ENCODE peak calls at places on chromosomes 6 and 20, in seven cellular contexts. B, A, K, X, G, L and I are unnamed samples. For H3K36me3 and H3K9me2, the result is how much of the 10 kb centered on the place peaks cover.

GRCh38 chr20:44400671-44401051 is 45.2 kb downstream of the HNF4A start:
- DNase-seq in B (no peak), A (no peak), K (no peak), X (no peak), G (no peak), L (no peak), I (no peak)

GRCh38 chr6:21808551-21809181 is 215.1 kb downstream of the SOX4 start:
- DNase-seq in B (no peak), A (no peak), K (no peak), X (peak), G (no peak), L (peak), I (no peak)

GRCh38 chr6:167350731-167351655 is 26.1 kb downstream of the TTLL2 start:
- DNase-seq in B (peak), A (peak), K (no peak), X (peak), G (peak), L (peak), I (peak)

GRCh38 chr20:62141397-62142251 is 1.6 kb downstream of the PSMA7 start:
- DNase-seq in B (no peak), A (peak), K (peak), X (peak), G (peak), L (peak), I (peak)

GRCh38 chr6:53216301-53216700 is 67.7 kb upstream of the GCM1 start:
- DNase-seq in B (no peak), A (no peak), K (no peak), X (no peak), G (no peak), L (no peak), I (no peak)

GRCh38 chr20:47735412-47736400 is 49.6 kb downstream of the SULF2 start:
- DNase-seq in B (no peak), A (no peak), K (peak), X (no peak), G (no peak), L (no peak), I (no peak)

GRCh38 chr6:3690506-3690905 is 61.0 kb downstream of the PXDC1 start:
- DNase-seq in B (no peak), A (no peak), K (no peak), X (no peak), G (no peak), L (no peak), I (no peak)

GRCh38 chr6:1228754-1229191 is 83.1 kb upstream of the FOXQ1 start:
- DNase-seq in B (no peak), A (no peak), K (no peak), X (no peak), G (no peak), L (no peak), I (no peak)

GRCh38 chr6:28264834-28265401 is 2.0 kb upstream of the ZSCAN26 start:
- DNase-seq in B (no peak), A (no peak), K (no peak), X (no peak), G (no peak), L (no peak), I (no peak)

GRCh38 chr6:144115219-144115618 is 19.8 kb upstream of the SF3B5 start:
- DNase-seq in B (no peak), A (no peak), K (no peak), X (no peak), G (no peak), L (no peak), I (no peak)

GRCh38 chr6:125197795-125198269 is 44.3 kb downstream of the TPD52L1 start:
- DNase-seq in B (peak), A (no peak), K (peak), X (peak), G (no peak), L (peak), I (peak)

GRCh38 chr20:9447182-9447581 is 67.2 kb upstream of the LAMP5 start:
- DNase-seq in B (no peak), A (peak), K (no peak), X (no peak), G (no peak), L (no peak), I (no peak)

GRCh38 chr20:41348430-41349172 is 8.0 kb downstream of the LPIN3 start:
- DNase-seq in B (no peak), A (no peak), K (no peak), X (no peak), G (no peak), L (no peak), I (no peak)

GRCh38 chr6:139030539-139030938 is 2.0 kb downstream of the ABRACL start:
- DNase-seq in B (no peak), A (no peak), K (no peak), X (no peak), G (no peak), L (no peak), I (no peak)

GRCh38 chr6:152378154-152378553 is 259.0 kb downstream of the SYNE1 start:
- DNase-seq in B (no peak), A (no peak), K (no peak), X (no peak), G (no peak), L (peak), I (peak)

GRCh38 chr6:56555438-56555872 is 87.2 kb downstream of the DST start:
- DNase-seq in B (no peak), A (no peak), K (no peak), X (peak), G (no peak), L (peak), I (no peak)

GRCh38 chr6:41789937-41790502 is 2.5 kb downstream of the TOMM6 start:
- DNase-seq in B (no peak), A (no peak), K (no peak), X (no peak), G (no peak), L (no peak), I (no peak)

GRCh38 chr6:26294276-26294675 is 70.7 kb upstream of the BTN3A2 start:
- DNase-seq in B (no peak), A (no peak), K (no peak), X (no peak), G (no peak), L (no peak), I (no peak)

GRCh38 chr20:56328861-56329260 is 29.9 kb upstream of the FAM210B start:
- DNase-seq in B (no peak), A (peak), K (peak), X (peak), G (no peak), L (peak), I (peak)

GRCh38 chr6:159053781-159054398 is 9.1 kb upstream of the TAGAP start:
- DNase-seq in B (no peak), A (no peak), K (no peak), X (no peak), G (no peak), L (no peak), I (no peak)

GRCh38 chr6:48027704-48028435 is 83.1 kb downstream of the PTCHD4 start:
- DNase-seq in B (no peak), A (no peak), K (no peak), X (no peak), G (no peak), L (no peak), I (peak)

GRCh38 chr6:39203804-39204495 is 25.3 kb downstream of the KCNK5 start:
- DNase-seq in B (peak), A (no peak), K (peak), X (peak), G (peak), L (no peak), I (peak)

GRCh38 chr6:118724211-118724610 is 72.8 kb upstream of the CEP85L start:
- DNase-seq in B (no peak), A (peak), K (no peak), X (no peak), G (no peak), L (no peak), I (no peak)

GRCh38 chr6:69279805-69280204 is 517.0 kb downstream of the LMBRD1 start:
- DNase-seq in B (no peak), A (no peak), K (no peak), X (no peak), G (peak), L (no peak), I (no peak)

GRCh38 chr20:32544893-32545840 is 40.0 kb downstream of the NOL4L start:
- DNase-seq in B (no peak), A (no peak), K (peak), X (no peak), G (no peak), L (peak), I (no peak)

GRCh38 chr6:79335133-79335674 is 100.7 kb upstream of the HMGN3 start:
- DNase-seq in B (no peak), A (no peak), K (no peak), X (no peak), G (no peak), L (peak), I (no peak)

GRCh38 chr6:3005077-3005476 is 5.4 kb downstream of the NQO2 start:
- DNase-seq in B (no peak), A (no peak), K (no peak), X (no peak), G (no peak), L (no peak), I (no peak)

GRCh38 chr20:32325706-32326506 is 32.2 kb upstream of the ASXL1 start:
- DNase-seq in B (peak), A (no peak), K (peak), X (peak), G (no peak), L (peak), I (peak)

GRCh38 chr20:3924304-3925112 is 35.3 kb downstream of the PANK2 start:
- DNase-seq in B (no peak), A (no peak), K (no peak), X (no peak), G (no peak), L (no peak), I (no peak)

GRCh38 chr20:47753571-47754120 is 31.6 kb downstream of the SULF2 start:
- DNase-seq in B (no peak), A (no peak), K (no peak), X (no peak), G (no peak), L (no peak), I (no peak)

GRCh38 chr20:34364013-34364382 is 925 bp downstream of the ITCH start:
- DNase-seq in B (no peak), A (peak), K (no peak), X (peak), G (no peak), L (peak), I (peak)

GRCh38 chr6:142207265-142207877 is 60.3 kb downstream of the VTA1 start:
- DNase-seq in B (peak), A (peak), K (no peak), X (peak), G (peak), L (peak), I (peak)

GRCh38 chr20:21238818-21239530 is 64.2 kb upstream of the XRN2 start:
- DNase-seq in B (no peak), A (no peak), K (no peak), X (no peak), G (no peak), L (no peak), I (no peak)

GRCh38 chr6:125285353-125285752 is 16.4 kb downstream of the HDDC2 start:
- DNase-seq in B (no peak), A (no peak), K (no peak), X (no peak), G (no peak), L (no peak), I (no peak)

GRCh38 chr20:19451591-19452295 is 239.3 kb downstream of the SLC24A3 start:
- DNase-seq in B (no peak), A (no peak), K (no peak), X (peak), G (no peak), L (no peak), I (no peak)

DNA sequence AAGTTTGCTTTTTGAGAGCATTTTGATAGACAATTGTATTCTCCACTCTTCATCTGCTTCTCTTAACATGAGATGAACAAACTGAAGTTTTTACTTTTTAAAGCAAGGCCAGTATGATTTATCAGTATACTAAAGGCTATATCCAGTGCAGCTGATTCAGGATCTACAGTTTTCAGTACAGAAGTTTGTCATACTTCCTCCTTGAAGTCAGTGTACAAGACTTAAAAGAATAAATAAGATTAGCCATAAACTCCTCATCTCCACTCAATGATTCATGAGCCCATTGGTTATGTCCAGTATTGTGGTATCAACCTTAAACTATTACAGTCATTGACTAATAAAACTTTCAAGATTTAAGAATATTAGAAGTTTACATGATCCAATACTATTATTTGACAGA is 374.8 kb upstream of the EPHA7 start:
- DNase-seq in B (no peak), A (no peak), K (no peak), X (no peak), G (no peak), L (peak), I (peak)
- H3K36me3 ChIP-seq in B (under half), A (under half), K (under half), X (under half), G (under half), L (under half), I (under half)

GRCh38 chr6:100461273-100461919 is 3.3 kb downstream of the SIM1 start:
- DNase-seq in B (no peak), A (no peak), K (no peak), X (no peak), G (peak), L (peak), I (no peak)
- TF ChIP-seq EZH2 in B (no peak), A (no peak), K (no peak), X (peak), G (peak), L (no peak), I (no peak)

GRCh38 chr6:36330366-36330765 is 6.3 kb downstream of the BNIP5 start:
- DNase-seq in B (no peak), A (no peak), K (no peak), X (no peak), G (no peak), L (no peak), I (no peak)

GRCh38 chr6:36326351-36326995 is 10.2 kb downstream of the BNIP5 start:
- DNase-seq in B (no peak), A (no peak), K (no peak), X (peak), G (no peak), L (no peak), I (no peak)

GRCh38 chr6:36327226-36328009 is 9.3 kb downstream of the BNIP5 start:
- DNase-seq in B (no peak), A (no peak), K (no peak), X (no peak), G (peak), L (no peak), I (no peak)

GRCh38 chr6:36328600-36328999 is 8.1 kb downstream of the BNIP5 start:
- DNase-seq in B (no peak), A (no peak), K (no peak), X (no peak), G (no peak), L (no peak), I (no peak)

DNA sequence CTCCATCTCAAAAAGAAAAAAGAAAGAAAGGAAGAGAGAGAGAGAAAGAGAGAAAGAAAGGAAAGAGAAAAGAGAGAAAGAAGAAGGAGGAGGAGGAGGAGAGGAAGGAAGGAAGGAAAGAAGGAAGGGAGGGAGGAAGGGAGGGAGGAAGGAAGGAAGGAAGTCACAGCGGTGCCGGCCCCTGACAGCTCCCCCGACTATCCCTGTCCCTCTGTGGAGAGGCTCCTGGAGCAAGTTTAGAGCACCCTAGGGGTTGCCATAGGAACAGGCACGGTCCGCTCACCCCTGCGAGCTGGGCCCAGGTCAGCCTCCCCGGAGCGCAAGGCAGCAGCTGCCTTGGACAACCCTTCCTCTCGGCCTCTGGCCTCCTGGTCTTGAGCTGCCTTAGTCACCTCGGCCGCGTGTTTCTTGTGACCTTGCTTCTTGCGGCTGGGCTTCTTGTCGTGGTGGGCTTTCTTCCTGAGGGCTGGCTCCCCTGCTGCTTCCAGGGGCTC is 6.8 kb downstream of the BNIP5 start:
- DNase-seq in B (no peak), A (no peak), K (no peak), X (no peak), G (peak), L (no peak), I (no peak)
- H3K9me2 ChIP-seq in B (under half), A (under half), K (under half), X (under half), G (under half), L (under half), I (under half)

GRCh38 chr20:36482044-36482473 is 59.3 kb upstream of the MYL9 start:
- DNase-seq in B (no peak), A (no peak), K (no peak), X (no peak), G (no peak), L (no peak), I (no peak)

GRCh38 chr20:36485286-36485685 is 56.0 kb upstream of the MYL9 start:
- DNase-seq in B (no peak), A (no peak), K (no peak), X (no peak), G (no peak), L (no peak), I (no peak)

GRCh38 chr20:36483919-36484808 is 57.2 kb upstream of the MYL9 start:
- DNase-seq in B (no peak), A (no peak), K (peak), X (no peak), G (no peak), L (peak), I (peak)

GRCh38 chr20:36481380-36482043 is 59.8 kb upstream of the MYL9 start:
- DNase-seq in B (no peak), A (no peak), K (no peak), X (no peak), G (peak), L (peak), I (no peak)

DNA sequence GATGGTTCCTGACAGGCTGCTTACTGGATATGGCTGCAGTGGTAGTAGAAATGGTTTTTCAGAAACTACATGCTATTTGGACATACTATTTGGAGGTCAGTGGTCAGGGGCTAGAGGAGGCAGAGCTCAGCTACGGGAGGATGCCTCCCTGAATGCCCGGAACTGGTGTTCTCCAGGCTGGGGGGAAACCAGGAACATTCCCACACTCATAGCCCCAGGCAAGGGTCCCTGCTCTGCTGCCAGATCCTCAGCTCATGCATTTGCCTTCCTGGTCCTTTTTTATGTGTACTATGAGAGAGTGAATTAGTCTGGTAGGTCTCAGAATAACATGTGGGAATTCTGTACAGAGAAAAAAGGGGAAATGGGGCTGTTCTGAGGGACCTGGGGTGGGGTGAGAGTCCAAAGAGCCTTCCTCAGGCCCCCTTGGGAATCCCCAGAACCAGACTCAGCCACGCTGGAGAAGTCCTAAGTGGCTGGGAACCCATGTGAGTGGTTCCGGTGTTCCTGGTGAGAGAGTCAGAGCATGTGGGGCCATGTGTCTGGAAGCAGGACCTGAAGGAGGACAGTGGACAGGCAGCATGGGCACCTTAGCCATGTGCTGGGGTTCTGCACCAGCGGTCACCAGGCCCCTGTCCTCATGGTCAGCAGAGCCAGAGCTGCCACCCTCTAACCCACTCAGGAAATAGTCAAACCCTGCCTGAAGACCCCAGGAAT is 58.0 kb upstream of the MYL9 start:
- DNase-seq in B (no peak), A (no peak), K (no peak), X (no peak), G (no peak), L (no peak), I (no peak)
- H3K36me3 ChIP-seq in B (under half), A (under half), K (under half), X (under half), G (under half), L (under half), I (under half)

GRCh38 chr20:58675146-58675584 is 17.4 kb upstream of the NPEPL1 start:
- DNase-seq in B (no peak), A (no peak), K (no peak), X (no peak), G (peak), L (no peak), I (no peak)
- TF ChIP-seq EZH2 in B (no peak), A (no peak), K (no peak), X (no peak), G (no peak), L (no peak), I (no peak)

DNA sequence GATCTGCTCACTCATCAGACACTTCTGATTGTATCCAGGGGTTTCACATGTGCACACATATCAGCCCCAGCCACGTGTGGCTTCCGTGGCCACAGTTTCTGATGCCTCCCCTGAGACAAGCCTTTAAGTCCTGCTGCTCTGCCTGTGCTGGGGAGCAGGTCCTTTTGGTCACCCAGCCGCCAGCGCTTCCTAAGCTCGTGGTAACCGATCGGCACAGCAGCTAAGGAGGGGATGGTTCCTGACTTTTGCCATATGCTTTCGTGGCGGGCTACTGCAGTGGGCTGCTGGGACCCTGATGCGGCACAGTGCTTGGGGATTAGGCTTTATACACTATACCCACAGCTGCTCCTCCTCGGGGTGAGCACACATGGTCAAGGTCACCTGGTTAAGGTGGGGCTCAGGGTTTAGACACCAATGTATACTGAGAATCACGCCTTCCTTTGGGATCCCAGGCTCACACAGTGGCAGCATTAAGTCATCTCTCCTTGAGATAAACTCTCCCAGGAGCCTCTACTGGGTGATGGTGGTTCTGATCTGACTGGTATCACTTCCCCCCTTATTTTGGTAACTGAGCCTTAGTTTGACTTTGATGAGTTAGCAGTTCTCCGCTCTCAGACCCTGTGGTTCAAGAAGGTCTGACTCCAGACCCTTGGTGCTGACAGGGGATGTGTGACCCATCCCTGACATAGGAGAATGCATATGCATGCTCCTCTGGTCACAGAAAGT is 85.9 kb upstream of the KCNG1 start:
- DNase-seq in B (no peak), A (no peak), K (no peak), X (no peak), G (no peak), L (no peak), I (no peak)
- H3K9me2 ChIP-seq in B (under half), A (under half), K (under half), X (under half), G (under half), L (under half), I (under half)

GRCh38 chr6:120981835-120982234 is 352.4 kb downstream of the TBC1D32 start:
- DNase-seq in B (no peak), A (no peak), K (no peak), X (no peak), G (no peak), L (no peak), I (no peak)
- H3K36me3 ChIP-seq in B (under half), A (under half), K (under half), X (under half), G (under half), L (under half), I (under half)